ENCODE peak calls at places on chromosomes 5 and 9, in four cellular contexts. One of them, this sample, is unnamed. For H3K27me3, the result is how much of the 10 kb centered on the place peaks cover.

GRCh38 chr5:73378070-73378469 is 70.5 kb downstream of the FOXD1 start:
- DNase-seq in spleen: no peak
- DNase-seq in gastrocnemius medialis: no peak
- DNase-seq in lung: no peak
- DNase-seq in this sample: no peak

GRCh38 chr5:100479079-100479688 is 56.0 kb upstream of the FAM174A start:
- DNase-seq in lung: no peak
- DNase-seq in spleen: no peak
- DNase-seq in gastrocnemius medialis: no peak
- DNase-seq in this sample: no peak

GRCh38 chr5:107651326-107651725 is 19.4 kb downstream of the EFNA5 start:
- DNase-seq in spleen: no peak
- DNase-seq in lung: no peak
- DNase-seq in gastrocnemius medialis: no peak
- DNase-seq in this sample: no peak

GRCh38 chr5:83925321-83925877 is 204.7 kb upstream of the HAPLN1 start:
- DNase-seq in gastrocnemius medialis: no peak
- DNase-seq in lung: no peak
- DNase-seq in spleen: no peak
- DNase-seq in this sample: no peak

GRCh38 chr5:129652353-129653138 is 95.3 kb upstream of the MINAR2 start:
- DNase-seq in gastrocnemius medialis: no peak
- DNase-seq in spleen: no peak
- DNase-seq in lung: no peak
- DNase-seq in this sample: no peak

GRCh38 chr9:5971740-5972139 is 43.7 kb downstream of the RANBP6 start:
- DNase-seq in lung: no peak
- DNase-seq in spleen: no peak
- DNase-seq in gastrocnemius medialis: no peak
- DNase-seq in this sample: no peak

GRCh38 chr5:125112196-125112595 is 365.8 kb upstream of the ZNF608 start:
- DNase-seq in lung: no peak
- DNase-seq in gastrocnemius medialis: no peak
- DNase-seq in spleen: no peak
- DNase-seq in this sample: no peak

GRCh38 chr5:36298546-36298945 is 3.2 kb downstream of the RANBP3L start:
- DNase-seq in spleen: no peak
- DNase-seq in gastrocnemius medialis: no peak
- DNase-seq in lung: no peak
- DNase-seq in this sample: no peak

GRCh38 chr5:159210306-159210722 is 961 bp upstream of the RNF145 start:
- DNase-seq in lung: no peak
- DNase-seq in gastrocnemius medialis: no peak
- DNase-seq in spleen: no peak
- DNase-seq in this sample: no peak

GRCh38 chr5:15682122-15682521 is 182.1 kb downstream of the FBXL7 start:
- DNase-seq in spleen: no peak
- DNase-seq in gastrocnemius medialis: no peak
- DNase-seq in lung: no peak
- DNase-seq in this sample: no peak

GRCh38 chr9:30197954-30198353 is 2186.5 kb upstream of the ACO1 start:
- DNase-seq in lung: no peak
- DNase-seq in spleen: no peak
- DNase-seq in gastrocnemius medialis: no peak
- DNase-seq in this sample: no peak

GRCh38 chr5:136038635-136039034 is 9.8 kb downstream of the TGFBI start:
- DNase-seq in lung: no peak
- DNase-seq in spleen: peak
- DNase-seq in gastrocnemius medialis: no peak
- DNase-seq in this sample: no peak

GRCh38 chr5:97629281-97629680 is 446.2 kb upstream of the RIOK2 start:
- DNase-seq in gastrocnemius medialis: peak
- DNase-seq in lung: peak
- DNase-seq in spleen: no peak
- DNase-seq in this sample: peak

GRCh38 chr5:129460951-129461815 is 1.1 kb downstream of the ADAMTS19 start:
- DNase-seq in gastrocnemius medialis: peak
- DNase-seq in lung: no peak
- DNase-seq in spleen: peak
- DNase-seq in this sample: peak

DNA sequence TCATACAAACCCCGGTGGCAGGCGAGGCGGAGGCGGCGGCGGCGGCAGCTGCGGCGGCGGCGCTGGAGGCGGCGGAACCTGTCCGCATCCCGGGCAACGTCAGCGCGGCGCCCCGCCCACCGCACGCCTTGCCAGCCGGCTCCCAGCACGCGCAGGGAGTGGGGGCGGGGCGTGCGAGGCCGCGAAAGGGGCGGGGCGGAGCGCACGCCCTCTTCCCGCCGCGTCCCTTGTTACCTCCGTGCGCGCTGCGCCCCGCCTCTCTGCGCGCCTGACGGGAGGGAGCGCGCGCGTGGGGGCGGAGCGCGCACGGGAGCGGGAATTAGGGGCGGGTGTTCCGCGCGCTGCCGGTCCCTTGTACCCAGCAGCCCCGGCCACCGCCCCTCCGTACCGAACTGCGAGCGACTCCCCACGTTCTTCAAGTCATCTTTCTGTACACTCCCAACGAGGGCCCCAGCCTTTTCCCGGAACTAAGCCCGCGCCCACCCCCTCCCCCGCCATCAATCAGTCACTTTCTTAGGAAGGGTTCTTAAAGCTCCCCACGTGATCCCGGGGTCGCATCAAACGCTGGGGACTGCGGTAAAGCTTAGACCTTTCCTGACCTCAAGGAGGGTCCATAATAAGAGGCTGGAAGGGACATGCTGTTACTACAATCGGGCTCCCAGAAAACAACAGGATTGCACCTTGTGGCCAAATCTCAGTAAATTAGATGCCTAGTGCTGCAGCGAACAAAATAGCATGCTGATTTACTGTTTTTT is at the start of gene AGTPBP1:
- DNase-seq in lung: peak
- DNase-seq in spleen: peak
- DNase-seq in gastrocnemius medialis: peak
- DNase-seq in this sample: peak
- TF ChIP-seq CTCF in lung: no peak
- TF ChIP-seq CTCF in spleen: no peak
- TF ChIP-seq CTCF in gastrocnemius medialis: no peak
- TF ChIP-seq CTCF in this sample: no peak

DNA sequence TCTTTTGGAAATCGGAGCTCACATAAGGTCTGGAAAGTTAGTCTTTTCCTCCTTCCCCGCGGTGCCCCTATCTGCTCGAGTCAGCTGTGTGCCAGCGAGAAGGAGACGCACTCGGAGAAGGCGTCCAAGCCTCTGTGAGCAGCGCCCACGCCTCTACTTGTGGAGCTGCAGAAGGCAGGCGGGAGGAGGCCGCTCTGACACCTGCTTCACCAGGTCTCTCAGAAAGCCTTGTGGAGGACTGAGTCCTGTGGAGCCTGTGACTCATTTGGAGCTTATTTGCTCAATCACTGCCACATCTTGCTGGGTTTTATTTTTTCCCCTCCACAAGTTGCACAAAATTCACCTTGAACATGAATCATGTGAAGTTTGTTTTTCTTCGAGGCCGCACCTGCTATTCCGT is 117.5 kb downstream of the IRX2 start:
- DNase-seq in spleen: no peak
- DNase-seq in gastrocnemius medialis: no peak
- DNase-seq in lung: no peak
- DNase-seq in this sample: no peak
- H3K27me3 ChIP-seq in spleen: under half
- H3K27me3 ChIP-seq in gastrocnemius medialis: under half
- H3K27me3 ChIP-seq in lung: under half
- H3K27me3 ChIP-seq in this sample: under half

GRCh38 chr5:150780816-150781221 is 2.3 kb downstream of the SMIM3 start:
- DNase-seq in spleen: no peak
- DNase-seq in lung: no peak
- DNase-seq in gastrocnemius medialis: no peak
- DNase-seq in this sample: no peak

GRCh38 chr5:150783422-150783928 is 4.9 kb downstream of the SMIM3 start:
- DNase-seq in spleen: no peak
- DNase-seq in lung: peak
- DNase-seq in gastrocnemius medialis: peak
- DNase-seq in this sample: peak

GRCh38 chr5:150780180-150780692 is 1.7 kb downstream of the SMIM3 start:
- DNase-seq in gastrocnemius medialis: peak
- DNase-seq in lung: no peak
- DNase-seq in spleen: no peak
- DNase-seq in this sample: peak

GRCh38 chr5:150782850-150783249 is 4.3 kb downstream of the SMIM3 start:
- DNase-seq in spleen: no peak
- DNase-seq in gastrocnemius medialis: no peak
- DNase-seq in lung: no peak
- DNase-seq in this sample: no peak

DNA sequence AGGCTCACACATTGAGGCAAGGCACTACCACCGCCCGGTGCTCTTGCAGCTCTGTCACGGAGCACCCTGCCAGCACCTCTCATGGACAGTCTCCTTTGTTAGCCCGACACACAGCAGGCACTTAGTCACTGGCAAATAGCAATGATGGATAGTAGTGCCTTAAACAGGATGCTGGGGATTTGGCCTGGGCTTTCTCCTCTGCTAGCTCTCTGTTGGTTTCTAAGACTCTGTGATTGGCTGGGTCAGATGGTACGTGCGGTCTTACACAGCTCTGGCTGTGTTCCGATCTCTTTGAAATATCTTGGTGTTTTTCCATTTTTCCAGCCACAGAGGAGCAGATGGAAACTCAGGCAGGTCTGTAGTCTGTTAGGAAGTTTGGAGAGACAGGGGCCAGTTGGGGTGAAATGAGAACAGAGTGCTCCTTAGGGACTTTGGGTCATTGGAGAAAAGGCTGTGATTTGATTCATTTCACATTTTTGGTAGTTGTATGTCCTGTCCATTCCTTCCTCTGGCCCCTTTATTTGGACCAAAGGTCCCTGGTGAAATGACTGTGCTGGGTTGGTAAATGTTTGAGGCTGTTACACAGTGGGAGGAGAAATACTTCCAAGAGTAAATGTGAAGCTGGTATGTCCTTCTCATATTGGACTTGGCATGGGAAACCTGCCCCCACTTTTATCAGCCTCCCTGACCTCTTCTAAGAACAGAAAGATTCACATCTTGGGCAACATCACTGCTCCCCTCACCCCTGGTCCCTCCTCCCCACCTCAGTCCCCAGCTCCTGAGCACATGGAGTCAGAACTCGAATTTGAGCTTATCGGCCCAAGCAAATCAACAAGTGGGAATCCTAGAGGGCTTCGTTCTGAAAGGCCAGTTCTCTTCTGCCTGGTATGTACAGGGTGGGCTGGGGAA is 3.4 kb downstream of the SMIM3 start:
- DNase-seq in spleen: no peak
- DNase-seq in lung: no peak
- DNase-seq in gastrocnemius medialis: peak
- DNase-seq in this sample: peak
- H3K4me3 ChIP-seq in spleen: no peak
- H3K4me3 ChIP-seq in lung: no peak
- H3K4me3 ChIP-seq in gastrocnemius medialis: peak
- H3K4me3 ChIP-seq in this sample: peak

GRCh38 chr9:93020785-93021670 is 37.5 kb upstream of the SUSD3 start:
- DNase-seq in spleen: no peak
- DNase-seq in lung: no peak
- DNase-seq in gastrocnemius medialis: no peak
- DNase-seq in this sample: no peak
- TF ChIP-seq CTCF in spleen: no peak
- TF ChIP-seq CTCF in lung: no peak
- TF ChIP-seq CTCF in gastrocnemius medialis: no peak
- TF ChIP-seq CTCF in this sample: no peak

GRCh38 chr9:98944130-98945074 is 695 bp downstream of the COL15A1 start:
- DNase-seq in gastrocnemius medialis: no peak
- DNase-seq in lung: no peak
- DNase-seq in spleen: no peak
- DNase-seq in this sample: no peak
- H3K27me3 ChIP-seq in gastrocnemius medialis: under half
- H3K27me3 ChIP-seq in lung: under half
- H3K27me3 ChIP-seq in spleen: under half
- H3K27me3 ChIP-seq in this sample: under half

DNA sequence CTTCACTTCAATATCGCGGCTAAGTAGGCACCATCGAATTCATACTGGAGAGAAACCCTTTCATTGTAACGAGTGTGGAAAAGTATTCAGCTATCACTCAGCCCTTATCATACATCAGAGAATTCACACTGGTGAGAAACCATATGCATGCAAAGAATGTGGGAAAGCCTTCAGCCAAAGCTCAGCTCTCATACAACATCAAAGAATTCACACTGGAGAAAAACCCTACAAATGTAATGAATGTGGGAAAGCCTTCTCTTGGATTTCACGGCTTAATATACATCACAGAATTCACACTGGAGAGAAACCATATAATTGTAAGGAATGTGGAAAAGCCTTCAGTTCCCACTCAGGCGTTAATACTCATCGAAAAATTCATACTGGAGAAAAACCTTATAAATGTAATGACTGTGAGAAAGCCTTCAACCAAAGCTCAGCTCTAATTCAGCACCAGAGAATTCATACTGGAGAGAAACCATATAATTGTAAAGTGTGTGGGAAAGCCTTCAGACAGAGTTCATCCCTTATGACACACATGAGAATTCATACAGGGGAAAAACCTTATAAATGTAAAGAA is 9.5 kb downstream of the ZNF879 start:
- DNase-seq in gastrocnemius medialis: no peak
- DNase-seq in spleen: no peak
- DNase-seq in lung: no peak
- DNase-seq in this sample: no peak
- H3K4me3 ChIP-seq in gastrocnemius medialis: no peak
- H3K4me3 ChIP-seq in spleen: no peak
- H3K4me3 ChIP-seq in lung: no peak
- H3K4me3 ChIP-seq in this sample: no peak

DNA sequence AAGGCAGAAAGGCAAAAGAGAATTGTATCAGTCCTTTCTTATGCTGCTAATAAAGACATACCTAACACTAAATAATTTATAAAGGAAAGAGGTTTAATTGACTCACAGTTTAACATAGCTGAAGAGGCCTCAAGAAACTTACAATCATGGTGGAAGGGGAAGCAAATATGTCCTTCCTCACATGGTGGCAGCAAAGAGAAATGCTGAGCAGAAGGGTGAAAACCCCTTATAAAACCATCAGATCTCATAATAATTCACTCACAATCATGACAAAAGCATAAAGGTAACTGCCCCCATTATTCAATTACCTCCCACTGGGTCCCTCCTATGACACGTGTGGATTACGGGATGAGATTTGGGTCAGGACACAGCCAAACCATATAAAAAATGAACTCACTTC is 312.5 kb upstream of the PTGER4 start:
- DNase-seq in gastrocnemius medialis: no peak
- DNase-seq in spleen: no peak
- DNase-seq in lung: no peak
- DNase-seq in this sample: no peak
- TF ChIP-seq CTCF in gastrocnemius medialis: no peak
- TF ChIP-seq CTCF in spleen: no peak
- TF ChIP-seq CTCF in lung: no peak
- TF ChIP-seq CTCF in this sample: no peak

DNA sequence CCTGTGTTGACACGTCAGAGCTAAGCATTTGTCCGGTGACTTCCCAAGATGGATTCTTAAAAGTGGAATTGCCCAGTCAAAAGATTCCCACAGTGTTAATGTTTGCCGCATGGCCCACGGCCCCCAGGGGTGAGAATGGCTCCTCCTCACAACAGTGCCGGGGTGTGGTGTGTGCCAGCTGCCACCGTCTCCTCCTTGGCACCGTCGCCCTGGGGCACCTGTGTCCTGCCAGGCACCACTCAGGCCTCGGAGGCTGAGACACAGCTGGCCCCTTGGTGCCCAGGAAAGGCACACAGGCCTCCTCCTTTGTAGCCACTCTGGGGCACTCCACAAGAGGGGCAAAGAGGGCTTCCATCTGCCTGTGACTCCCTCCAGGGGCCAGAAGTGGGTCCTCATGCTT is 4.3 kb downstream of the KCNT1 start:
- DNase-seq in lung: no peak
- DNase-seq in spleen: no peak
- DNase-seq in gastrocnemius medialis: no peak
- DNase-seq in this sample: no peak
- H3K27me3 ChIP-seq in lung: under half
- H3K27me3 ChIP-seq in spleen: under half
- H3K27me3 ChIP-seq in gastrocnemius medialis: under half
- H3K27me3 ChIP-seq in this sample: under half

This sample was measured in psoas muscle.